ENCODE peak calls at places on chromosome 19, in nine cellular contexts. One of them, this sample, is unnamed.

GRCh38 chr19:6362024-6362344 is 653 bp downstream of the CLPP start:
- DNase-seq in posterior vena cava: no peak
- DNase-seq in H54: no peak
- DNase-seq in activated CD4-positive, alpha-beta T cell treated with anti-CD3 and anti-CD28 coated beads, Interleukin-2, amount 50 U/mL, for 4 hours: no peak
- DNase-seq in left lung: no peak
- DNase-seq in dermis microvascular lymphatic vessel endothelial cell: no peak
- DNase-seq in stimulated activated CD8-positive, alpha-beta memory T cell treated with anti-CD3 and anti-CD28 coated beads, Interleukin-4, amount 100 ng/mL, for 48 hours: peak; percentile 36
- DNase-seq in effector CD4-positive, alpha-beta T cell: no peak
- DNase-seq in CD4-positive, alpha-beta T cell: no peak
- DNase-seq in this sample: no peak

GRCh38 chr19:16359074-16359473 is 34.4 kb downstream of the KLF2 start:
- DNase-seq in posterior vena cava: no peak
- DNase-seq in H54: no peak
- DNase-seq in activated CD4-positive, alpha-beta T cell treated with anti-CD3 and anti-CD28 coated beads, Interleukin-2, amount 50 U/mL, for 4 hours: no peak
- DNase-seq in left lung: no peak
- DNase-seq in dermis microvascular lymphatic vessel endothelial cell: peak; percentile 65
- DNase-seq in stimulated activated CD8-positive, alpha-beta memory T cell treated with anti-CD3 and anti-CD28 coated beads, Interleukin-4, amount 100 ng/mL, for 48 hours: no peak
- DNase-seq in effector CD4-positive, alpha-beta T cell: no peak
- DNase-seq in CD4-positive, alpha-beta T cell: no peak
- DNase-seq in this sample: no peak

GRCh38 chr19:31715249-31715944 is 366.2 kb upstream of the TSHZ3 start:
- DNase-seq in posterior vena cava: no peak
- DNase-seq in H54: no peak
- DNase-seq in activated CD4-positive, alpha-beta T cell treated with anti-CD3 and anti-CD28 coated beads, Interleukin-2, amount 50 U/mL, for 4 hours: no peak
- DNase-seq in left lung: no peak
- DNase-seq in dermis microvascular lymphatic vessel endothelial cell: no peak
- DNase-seq in stimulated activated CD8-positive, alpha-beta memory T cell treated with anti-CD3 and anti-CD28 coated beads, Interleukin-4, amount 100 ng/mL, for 48 hours: no peak
- DNase-seq in effector CD4-positive, alpha-beta T cell: no peak
- DNase-seq in CD4-positive, alpha-beta T cell: no peak
- DNase-seq in this sample: no peak

GRCh38 chr19:7595466-7596133 is at the start of gene CAMSAP3:
- DNase-seq in posterior vena cava: no peak
- DNase-seq in H54: no peak
- DNase-seq in activated CD4-positive, alpha-beta T cell treated with anti-CD3 and anti-CD28 coated beads, Interleukin-2, amount 50 U/mL, for 4 hours: peak; percentile 12
- DNase-seq in left lung: no peak
- DNase-seq in dermis microvascular lymphatic vessel endothelial cell: peak; percentile 17
- DNase-seq in stimulated activated CD8-positive, alpha-beta memory T cell treated with anti-CD3 and anti-CD28 coated beads, Interleukin-4, amount 100 ng/mL, for 48 hours: peak; percentile 66
- DNase-seq in effector CD4-positive, alpha-beta T cell: no peak
- DNase-seq in CD4-positive, alpha-beta T cell: no peak
- DNase-seq in this sample: no peak

GRCh38 chr19:27794444-27795042 is 1418.4 kb downstream of the UQCRFS1 start:
- DNase-seq in posterior vena cava: peak; percentile 80
- DNase-seq in H54: no peak
- DNase-seq in activated CD4-positive, alpha-beta T cell treated with anti-CD3 and anti-CD28 coated beads, Interleukin-2, amount 50 U/mL, for 4 hours: no peak
- DNase-seq in left lung: no peak
- DNase-seq in dermis microvascular lymphatic vessel endothelial cell: peak; percentile 35
- DNase-seq in stimulated activated CD8-positive, alpha-beta memory T cell treated with anti-CD3 and anti-CD28 coated beads, Interleukin-4, amount 100 ng/mL, for 48 hours: no peak
- DNase-seq in effector CD4-positive, alpha-beta T cell: no peak
- DNase-seq in CD4-positive, alpha-beta T cell: no peak
- DNase-seq in this sample: no peak

GRCh38 chr19:15869109-15869555 is 28.7 kb downstream of the CYP4F2 start:
- DNase-seq in posterior vena cava: no peak
- DNase-seq in H54: peak; percentile 79
- DNase-seq in activated CD4-positive, alpha-beta T cell treated with anti-CD3 and anti-CD28 coated beads, Interleukin-2, amount 50 U/mL, for 4 hours: peak; percentile 33
- DNase-seq in left lung: no peak
- DNase-seq in dermis microvascular lymphatic vessel endothelial cell: peak; percentile 48
- DNase-seq in stimulated activated CD8-positive, alpha-beta memory T cell treated with anti-CD3 and anti-CD28 coated beads, Interleukin-4, amount 100 ng/mL, for 48 hours: peak; percentile 55
- DNase-seq in effector CD4-positive, alpha-beta T cell: peak; percentile 14
- DNase-seq in CD4-positive, alpha-beta T cell: peak; percentile 22
- DNase-seq in this sample: peak; percentile 13

GRCh38 chr19:5037936-5038335 is 69.0 kb downstream of the KDM4B start:
- DNase-seq in posterior vena cava: no peak
- DNase-seq in H54: no peak
- DNase-seq in activated CD4-positive, alpha-beta T cell treated with anti-CD3 and anti-CD28 coated beads, Interleukin-2, amount 50 U/mL, for 4 hours: no peak
- DNase-seq in left lung: no peak
- DNase-seq in dermis microvascular lymphatic vessel endothelial cell: no peak
- DNase-seq in stimulated activated CD8-positive, alpha-beta memory T cell treated with anti-CD3 and anti-CD28 coated beads, Interleukin-4, amount 100 ng/mL, for 48 hours: no peak
- DNase-seq in effector CD4-positive, alpha-beta T cell: no peak
- DNase-seq in CD4-positive, alpha-beta T cell: no peak
- DNase-seq in this sample: no peak

GRCh38 chr19:56321981-56322558 is 7.4 kb upstream of the ZSCAN5A start:
- DNase-seq in posterior vena cava: no peak
- DNase-seq in H54: no peak
- DNase-seq in activated CD4-positive, alpha-beta T cell treated with anti-CD3 and anti-CD28 coated beads, Interleukin-2, amount 50 U/mL, for 4 hours: no peak
- DNase-seq in left lung: no peak
- DNase-seq in dermis microvascular lymphatic vessel endothelial cell: no peak
- DNase-seq in stimulated activated CD8-positive, alpha-beta memory T cell treated with anti-CD3 and anti-CD28 coated beads, Interleukin-4, amount 100 ng/mL, for 48 hours: no peak
- DNase-seq in effector CD4-positive, alpha-beta T cell: no peak
- DNase-seq in CD4-positive, alpha-beta T cell: no peak
- DNase-seq in this sample: no peak

GRCh38 chr19:16328824-16329482 is 4.3 kb downstream of the KLF2 start:
- DNase-seq in posterior vena cava: no peak
- DNase-seq in H54: no peak
- DNase-seq in activated CD4-positive, alpha-beta T cell treated with anti-CD3 and anti-CD28 coated beads, Interleukin-2, amount 50 U/mL, for 4 hours: peak; percentile 33
- DNase-seq in left lung: no peak
- DNase-seq in dermis microvascular lymphatic vessel endothelial cell: peak; percentile 81
- DNase-seq in stimulated activated CD8-positive, alpha-beta memory T cell treated with anti-CD3 and anti-CD28 coated beads, Interleukin-4, amount 100 ng/mL, for 48 hours: peak; percentile 51
- DNase-seq in effector CD4-positive, alpha-beta T cell: peak; percentile 61
- DNase-seq in CD4-positive, alpha-beta T cell: peak; percentile 49
- DNase-seq in this sample: no peak

GRCh38 chr19:29596080-29596479 is 10.0 kb upstream of the POP4 start:
- DNase-seq in posterior vena cava: no peak
- DNase-seq in H54: no peak
- DNase-seq in activated CD4-positive, alpha-beta T cell treated with anti-CD3 and anti-CD28 coated beads, Interleukin-2, amount 50 U/mL, for 4 hours: no peak
- DNase-seq in left lung: no peak
- DNase-seq in dermis microvascular lymphatic vessel endothelial cell: no peak
- DNase-seq in stimulated activated CD8-positive, alpha-beta memory T cell treated with anti-CD3 and anti-CD28 coated beads, Interleukin-4, amount 100 ng/mL, for 48 hours: no peak
- DNase-seq in effector CD4-positive, alpha-beta T cell: no peak
- DNase-seq in CD4-positive, alpha-beta T cell: no peak
- DNase-seq in this sample: no peak

GRCh38 chr19:56814656-56815055 is 25.9 kb downstream of the PEG3 start:
- DNase-seq in posterior vena cava: no peak
- DNase-seq in H54: no peak
- DNase-seq in activated CD4-positive, alpha-beta T cell treated with anti-CD3 and anti-CD28 coated beads, Interleukin-2, amount 50 U/mL, for 4 hours: no peak
- DNase-seq in left lung: no peak
- DNase-seq in dermis microvascular lymphatic vessel endothelial cell: no peak
- DNase-seq in stimulated activated CD8-positive, alpha-beta memory T cell treated with anti-CD3 and anti-CD28 coated beads, Interleukin-4, amount 100 ng/mL, for 48 hours: no peak
- DNase-seq in effector CD4-positive, alpha-beta T cell: no peak
- DNase-seq in CD4-positive, alpha-beta T cell: no peak
- DNase-seq in this sample: no peak

GRCh38 chr19:50679177-50680125 is 30.2 kb downstream of the C19orf81 start:
- DNase-seq in posterior vena cava: peak; percentile 94
- DNase-seq in H54: peak; percentile 100
- DNase-seq in activated CD4-positive, alpha-beta T cell treated with anti-CD3 and anti-CD28 coated beads, Interleukin-2, amount 50 U/mL, for 4 hours: peak; percentile 64
- DNase-seq in left lung: peak; percentile 72
- DNase-seq in dermis microvascular lymphatic vessel endothelial cell: peak; percentile 78
- DNase-seq in stimulated activated CD8-positive, alpha-beta memory T cell treated with anti-CD3 and anti-CD28 coated beads, Interleukin-4, amount 100 ng/mL, for 48 hours: peak; percentile 93
- DNase-seq in effector CD4-positive, alpha-beta T cell: peak; percentile 45
- DNase-seq in CD4-positive, alpha-beta T cell: peak; percentile 55
- DNase-seq in this sample: no peak

GRCh38 chr19:35241417-35241816 is 7.4 kb upstream of the LSR start:
- DNase-seq in posterior vena cava: no peak
- DNase-seq in H54: no peak
- DNase-seq in activated CD4-positive, alpha-beta T cell treated with anti-CD3 and anti-CD28 coated beads, Interleukin-2, amount 50 U/mL, for 4 hours: no peak
- DNase-seq in left lung: no peak
- DNase-seq in dermis microvascular lymphatic vessel endothelial cell: no peak
- DNase-seq in stimulated activated CD8-positive, alpha-beta memory T cell treated with anti-CD3 and anti-CD28 coated beads, Interleukin-4, amount 100 ng/mL, for 48 hours: no peak
- DNase-seq in effector CD4-positive, alpha-beta T cell: no peak
- DNase-seq in CD4-positive, alpha-beta T cell: no peak
- DNase-seq in this sample: no peak

GRCh38 chr19:8615813-8616596 is 5.5 kb upstream of the ADAMTS10 start:
- DNase-seq in posterior vena cava: peak; percentile 91
- DNase-seq in H54: no peak
- DNase-seq in activated CD4-positive, alpha-beta T cell treated with anti-CD3 and anti-CD28 coated beads, Interleukin-2, amount 50 U/mL, for 4 hours: peak; percentile 41
- DNase-seq in left lung: peak; percentile 74
- DNase-seq in dermis microvascular lymphatic vessel endothelial cell: peak; percentile 52
- DNase-seq in stimulated activated CD8-positive, alpha-beta memory T cell treated with anti-CD3 and anti-CD28 coated beads, Interleukin-4, amount 100 ng/mL, for 48 hours: peak; percentile 83
- DNase-seq in effector CD4-positive, alpha-beta T cell: peak; percentile 46
- DNase-seq in CD4-positive, alpha-beta T cell: peak; percentile 42
- DNase-seq in this sample: no peak

GRCh38 chr19:38213911-38214625 is 10.0 kb downstream of the DPF1 start:
- DNase-seq in posterior vena cava: no peak
- DNase-seq in H54: peak; percentile 99
- DNase-seq in activated CD4-positive, alpha-beta T cell treated with anti-CD3 and anti-CD28 coated beads, Interleukin-2, amount 50 U/mL, for 4 hours: peak; percentile 45
- DNase-seq in left lung: no peak
- DNase-seq in dermis microvascular lymphatic vessel endothelial cell: no peak
- DNase-seq in stimulated activated CD8-positive, alpha-beta memory T cell treated with anti-CD3 and anti-CD28 coated beads, Interleukin-4, amount 100 ng/mL, for 48 hours: peak; percentile 86
- DNase-seq in effector CD4-positive, alpha-beta T cell: no peak
- DNase-seq in CD4-positive, alpha-beta T cell: peak; percentile 19
- DNase-seq in this sample: no peak

GRCh38 chr19:31586282-31586681 is 237.0 kb upstream of the TSHZ3 start:
- DNase-seq in posterior vena cava: no peak
- DNase-seq in H54: no peak
- DNase-seq in activated CD4-positive, alpha-beta T cell treated with anti-CD3 and anti-CD28 coated beads, Interleukin-2, amount 50 U/mL, for 4 hours: no peak
- DNase-seq in left lung: no peak
- DNase-seq in dermis microvascular lymphatic vessel endothelial cell: no peak
- DNase-seq in stimulated activated CD8-positive, alpha-beta memory T cell treated with anti-CD3 and anti-CD28 coated beads, Interleukin-4, amount 100 ng/mL, for 48 hours: no peak
- DNase-seq in effector CD4-positive, alpha-beta T cell: no peak
- DNase-seq in CD4-positive, alpha-beta T cell: no peak
- DNase-seq in this sample: no peak

GRCh38 chr19:54316746-54317107 is 3.8 kb upstream of the LILRA5 start:
- DNase-seq in posterior vena cava: peak; percentile 86
- DNase-seq in H54: no peak
- DNase-seq in activated CD4-positive, alpha-beta T cell treated with anti-CD3 and anti-CD28 coated beads, Interleukin-2, amount 50 U/mL, for 4 hours: no peak
- DNase-seq in left lung: peak; percentile 81
- DNase-seq in dermis microvascular lymphatic vessel endothelial cell: no peak
- DNase-seq in stimulated activated CD8-positive, alpha-beta memory T cell treated with anti-CD3 and anti-CD28 coated beads, Interleukin-4, amount 100 ng/mL, for 48 hours: no peak
- DNase-seq in effector CD4-positive, alpha-beta T cell: no peak
- DNase-seq in CD4-positive, alpha-beta T cell: no peak
- DNase-seq in this sample: no peak